ENCODE peak calls at places on chromosomes 13 and 19, in eight cellular contexts. Q is D341Med; U is fibroblast of mammary gland; W is kidney glomerular epithelial cell; H is HTR-8/SVneo; S is activated CD4-positive, alpha-beta T cell treated with anti-CD3 and anti-CD28 coated beads, Interleukin-2, amount 10 ng/mL, durations not matched to agents 7 days and 5 days; I is astrocyte of the cerebellum; T is Peyer's patch. G is an unnamed sample.

GRCh38 chr13:27375686-27376326 is 48.6 kb upstream of the GTF3A start:
- DNase-seq in S (peak), I (peak), H (peak), W (peak), Q (peak), U (peak), T (peak), G (peak)

GRCh38 chr19:35555301-35556005 is 8.0 kb downstream of the ATP4A start:
- DNase-seq in H (peak), T (no peak), S (no peak), U (peak), W (no peak), I (no peak), Q (no peak), G (no peak)

GRCh38 chr13:108086678-108087077 is 128.7 kb downstream of the LIG4 start:
- DNase-seq in T (no peak), I (no peak), Q (no peak), U (no peak), S (no peak), W (no peak), H (no peak), G (no peak)

GRCh38 chr13:24890256-24890655 is 126.3 kb downstream of the RNF17 start:
- DNase-seq in U (no peak), T (no peak), I (no peak), W (no peak), H (no peak), Q (no peak), S (no peak), G (no peak)

GRCh38 chr13:21033224-21033855 is 28.0 kb downstream of the LATS2 start:
- DNase-seq in I (no peak), W (no peak), Q (no peak), U (peak), T (no peak), H (no peak), S (no peak), G (peak)

GRCh38 chr13:71759506-71760225 is 107.3 kb downstream of the DACH1 start:
- DNase-seq in T (no peak), H (no peak), U (no peak), I (no peak), Q (no peak), W (no peak), S (no peak), G (no peak)

GRCh38 chr13:85512421-85512820 is 286.8 kb downstream of the SLITRK6 start:
- DNase-seq in U (no peak), I (no peak), W (no peak), T (no peak), H (no peak), Q (no peak), S (no peak), G (no peak)

GRCh38 chr13:46551410-46552301 is 1.3 kb upstream of the LRCH1 start:
- DNase-seq in U (peak), W (peak), T (peak), S (peak), Q (peak), H (peak), I (no peak), G (peak)

GRCh38 chr19:16889429-16889882 is 657 bp downstream of the F2RL3 start:
- DNase-seq in S (no peak), U (no peak), T (no peak), W (no peak), Q (no peak), H (no peak), I (no peak), G (no peak)

GRCh38 chr19:31268751-31269150 is 80.5 kb downstream of the TSHZ3 start:
- DNase-seq in T (no peak), H (no peak), S (no peak), W (no peak), U (no peak), I (no peak), Q (no peak), G (no peak)

GRCh38 chr13:112588490-112589297 is 741 bp upstream of the TUBGCP3 start:
- DNase-seq in I (no peak), W (no peak), Q (peak), S (no peak), H (no peak), U (no peak), T (no peak), G (no peak)

GRCh38 chr13:96141032-96141431 is 51.1 kb downstream of the HS6ST3 start:
- DNase-seq in H (no peak), W (peak), I (peak), S (no peak), T (no peak), U (peak), Q (no peak), G (no peak)

GRCh38 chr19:2887391-2887914 is 13.3 kb upstream of the ZNF57 start:
- DNase-seq in U (peak), H (peak), W (peak), I (peak), S (no peak), T (no peak), Q (peak), G (no peak)

GRCh38 chr13:25397763-25398162 is 26.0 kb downstream of the ATP8A2 start:
- DNase-seq in H (no peak), T (no peak), W (no peak), I (no peak), S (no peak), Q (no peak), U (no peak), G (no peak)

GRCh38 chr13:37068962-37069361 is 9.5 kb upstream of the SUPT20H start:
- DNase-seq in S (no peak), I (no peak), U (peak), W (no peak), Q (no peak), T (no peak), H (no peak), G (no peak)

G was measured in transverse colon.